ENCODE peak calls at places on chromosomes 3 and 15, in eight cellular contexts. U is AG08396; O is spleen; I is activated T-helper 1 cell treated with Interleukin-2 at 50 U/mL for 16 hours; G is memory B cell; K is choroid plexus epithelial cell; W is T-helper 2 cell; Z is naive thymus-derived CD8-positive, alpha-beta T cell. V is an unnamed sample.

GRCh38 chr3:191961529-191961928 is 500.6 kb downstream of the PYDC2 start:
- DNase-seq in U (no peak), O (no peak), I (no peak), G (no peak), K (no peak), W (no peak), Z (no peak), V (no peak)

GRCh38 chr3:184946922-184947321 is 135.0 kb downstream of the VPS8 start:
- DNase-seq in U (no peak), O (no peak), I (no peak), G (no peak), K (no peak), W (no peak), Z (no peak), V (no peak)

GRCh38 chr15:58148120-58148519 is 9.9 kb downstream of the AQP9 start:
- DNase-seq in U (no peak), O (no peak), I (no peak), G (no peak), K (no peak), W (no peak), Z (no peak), V (no peak)

GRCh38 chr3:105369501-105370371 is 3.0 kb downstream of the ALCAM start:
- DNase-seq in U (peak; percentile 45), O (peak; percentile 89), I (peak; percentile 4), G (no peak), K (peak; percentile 81), W (peak; percentile 10), Z (peak; percentile 24), V (peak; percentile 57)

GRCh38 chr15:40349163-40349562 is 1.7 kb upstream of the PHGR1 start:
- DNase-seq in U (no peak), O (no peak), I (no peak), G (no peak), K (no peak), W (no peak), Z (no peak), V (no peak)

GRCh38 chr3:145959457-145960088 is 201.4 kb downstream of the PLOD2 start:
- DNase-seq in U (no peak), O (no peak), I (no peak), G (no peak), K (no peak), W (no peak), Z (no peak), V (no peak)

GRCh38 chr15:29044506-29044905 is 158.7 kb downstream of the APBA2 start:
- DNase-seq in U (no peak), O (peak; percentile 12), I (no peak), G (no peak), K (peak; percentile 61), W (no peak), Z (no peak), V (no peak)

GRCh38 chr3:16477054-16477453 is 36.4 kb downstream of the RFTN1 start:
- DNase-seq in U (no peak), O (no peak), I (no peak), G (no peak), K (peak; percentile 77), W (no peak), Z (no peak), V (no peak)

GRCh38 chr3:177800565-177800964 is 603.3 kb upstream of the TBL1XR1 start:
- DNase-seq in U (no peak), O (no peak), I (no peak), G (no peak), K (no peak), W (no peak), Z (no peak), V (no peak)

GRCh38 chr15:66196565-66196964 is 57.0 kb downstream of the MEGF11 start:
- DNase-seq in U (no peak), O (no peak), I (no peak), G (no peak), K (peak; percentile 5), W (no peak), Z (no peak), V (no peak)

GRCh38 chr15:74573987-74574386 is 33.0 kb downstream of the ARID3B start:
- DNase-seq in U (no peak), O (no peak), I (no peak), G (no peak), K (peak; percentile 29), W (no peak), Z (no peak), V (no peak)

GRCh38 chr3:127792664-127793292 is 29.5 kb downstream of the MGLL start:
- DNase-seq in U (peak; percentile 75), O (peak; percentile 33), I (no peak), G (no peak), K (peak; percentile 97), W (no peak), Z (no peak), V (no peak)

GRCh38 chr3:5051772-5052171 is 70.3 kb upstream of the ARL8B start:
- DNase-seq in U (no peak), O (no peak), I (no peak), G (no peak), K (no peak), W (no peak), Z (no peak), V (no peak)

GRCh38 chr3:44842376-44842775 is 19.3 kb upstream of the TMEM42 start:
- DNase-seq in U (no peak), O (no peak), I (no peak), G (no peak), K (no peak), W (no peak), Z (no peak), V (no peak)

GRCh38 chr3:75294124-75294523 is 370.0 kb upstream of the FRG2C start:
- DNase-seq in U (peak; percentile 72), O (no peak), I (no peak), G (no peak), K (peak; percentile 36), W (no peak), Z (no peak), V (peak; percentile 46)

GRCh38 chr15:86609275-86609674 is 529.6 kb downstream of the AGBL1 start:
- DNase-seq in U (no peak), O (no peak), I (no peak), G (no peak), K (no peak), W (no peak), Z (no peak), V (no peak)

GRCh38 chr3:170259853-170260386 is 37.7 kb downstream of the PRKCI start:
- DNase-seq in U (no peak), O (no peak), I (no peak), G (no peak), K (peak; percentile 3), W (no peak), Z (no peak), V (no peak)

GRCh38 chr3:55189359-55189801 is 261.5 kb upstream of the LRTM1 start:
- DNase-seq in U (no peak), O (no peak), I (no peak), G (no peak), K (peak; percentile 49), W (no peak), Z (no peak), V (no peak)

GRCh38 chr3:99084825-99085224 is 183.3 kb upstream of the DCBLD2 start:
- DNase-seq in U (no peak), O (no peak), I (no peak), G (no peak), K (no peak), W (no peak), Z (no peak), V (no peak)

GRCh38 chr3:99023590-99024192 is 122.2 kb upstream of the DCBLD2 start:
- DNase-seq in U (peak; percentile 32), O (no peak), I (no peak), G (no peak), K (peak; percentile 72), W (no peak), Z (no peak), V (no peak)

GRCh38 chr3:42247576-42248027 is 18.4 kb downstream of the CCK start:
- DNase-seq in U (peak; percentile 62), O (no peak), I (peak; percentile 18), G (peak; percentile 57), K (peak; percentile 80), W (no peak), Z (peak; percentile 67), V (peak; percentile 47)

GRCh38 chr3:14548321-14548729 is 8.2 kb upstream of the GRIP2 start:
- DNase-seq in U (peak; percentile 73), O (peak; percentile 79), I (no peak), G (no peak), K (peak; percentile 81), W (no peak), Z (peak; percentile 12), V (peak; percentile 38)

GRCh38 chr3:183688869-183689268 is 8.7 kb upstream of the YEATS2 start:
- DNase-seq in U (no peak), O (no peak), I (no peak), G (no peak), K (peak; percentile 34), W (no peak), Z (no peak), V (no peak)

GRCh38 chr3:30597131-30597768 is 9.2 kb upstream of the TGFBR2 start:
- DNase-seq in U (peak; percentile 30), O (no peak), I (no peak), G (no peak), K (peak; percentile 89), W (no peak), Z (no peak), V (no peak)

GRCh38 chr3:32374788-32375595 is 16.7 kb upstream of the CMTM7 start:
- DNase-seq in U (peak; percentile 38), O (no peak), I (peak; percentile 20), G (peak; percentile 76), K (peak; percentile 86), W (no peak), Z (peak; percentile 74), V (peak; percentile 67)

GRCh38 chr3:23746473-23746872 is 59.3 kb upstream of the UBE2E1 start:
- DNase-seq in U (no peak), O (no peak), I (no peak), G (no peak), K (no peak), W (no peak), Z (no peak), V (no peak)

GRCh38 chr3:15428539-15428938 is 1.1 kb downstream of the EAF1 start:
- DNase-seq in U (peak; percentile 51), O (no peak), I (no peak), G (no peak), K (peak; percentile 60), W (no peak), Z (no peak), V (no peak)

GRCh38 chr3:54307616-54308180 is 185.3 kb downstream of the CACNA2D3 start:
- DNase-seq in U (no peak), O (no peak), I (no peak), G (no peak), K (no peak), W (no peak), Z (no peak), V (no peak)

GRCh38 chr15:84871428-84871985 is 13.0 kb upstream of the SLC28A1 start:
- DNase-seq in U (no peak), O (no peak), I (no peak), G (no peak), K (no peak), W (no peak), Z (no peak), V (no peak)

GRCh38 chr3:65048151-65048550 is 360.4 kb upstream of the ADAMTS9 start:
- DNase-seq in U (no peak), O (no peak), I (no peak), G (no peak), K (no peak), W (no peak), Z (no peak), V (no peak)

GRCh38 chr15:76714950-76715349 is 190.2 kb downstream of the SCAPER start:
- DNase-seq in U (no peak), O (no peak), I (no peak), G (no peak), K (no peak), W (no peak), Z (no peak), V (no peak)

GRCh38 chr3:61809879-61810278 is 248.5 kb downstream of the PTPRG start:
- DNase-seq in U (no peak), O (no peak), I (no peak), G (no peak), K (no peak), W (no peak), Z (no peak), V (no peak)

GRCh38 chr15:66941231-66941711 is 124.1 kb upstream of the SMAD3 start:
- DNase-seq in U (no peak), O (no peak), I (no peak), G (no peak), K (no peak), W (no peak), Z (no peak), V (no peak)

GRCh38 chr3:139797724-139798343 is 120.1 kb upstream of the NMNAT3 start:
- DNase-seq in U (peak; percentile 18), O (no peak), I (no peak), G (no peak), K (peak; percentile 69), W (no peak), Z (no peak), V (no peak)